ENCODE peak calls at places on chromosomes 13 and 19, in six cellular contexts. I, C, P, B, L and X are unnamed samples.
A peak's percentile ranks its signal among the peaks of the same experiment; 100 is the strongest.

GRCh38 chr13:113110048-113110851 is 4.7 kb downstream of the F7 start:
- DNase-seq in I (peak; percentile 44), C (peak; percentile 39), P (peak; percentile 74), B (peak; percentile 59), L (no peak), X (no peak)

GRCh38 chr19:55687281-55688172 is 12.5 kb downstream of the EPN1 start:
- DNase-seq in I (peak; percentile 91), C (no peak), P (no peak), B (peak; percentile 67), L (no peak), X (no peak)

GRCh38 chr19:20558011-20558410 is 7.6 kb downstream of the ZNF737 start:
- DNase-seq in I (no peak), C (no peak), P (no peak), B (no peak), L (no peak), X (no peak)

GRCh38 chr13:102707465-102707864 is 12.6 kb upstream of the METTL21C start:
- DNase-seq in I (no peak), C (no peak), P (no peak), B (no peak), L (no peak), X (no peak)

GRCh38 chr19:1873524-1874473 is 10.4 kb upstream of the KLF16 start:
- DNase-seq in I (no peak), C (peak; percentile 76), P (no peak), B (peak; percentile 80), L (no peak), X (no peak)

GRCh38 chr13:40589285-40590109 is 76.9 kb downstream of the FOXO1 start:
- DNase-seq in I (no peak), C (no peak), P (no peak), B (no peak), L (peak; percentile 45), X (peak; percentile 27)

GRCh38 chr13:59461411-59461810 is 702.3 kb downstream of the DIAPH3 start:
- DNase-seq in I (no peak), C (no peak), P (no peak), B (no peak), L (no peak), X (no peak)

GRCh38 chr19:42270346-42271044 is 1.4 kb downstream of the CIC start:
- DNase-seq in I (peak; percentile 62), C (peak; percentile 80), P (peak; percentile 82), B (peak; percentile 90), L (no peak), X (peak; percentile 70)

GRCh38 chr13:36038785-36039415 is 92.3 kb downstream of the DCLK1 start:
- DNase-seq in I (no peak), C (no peak), P (no peak), B (no peak), L (no peak), X (no peak)

GRCh38 chr19:49473868-49474544 is at the start of gene FLT3LG:
- DNase-seq in I (peak; percentile 85), C (peak; percentile 76), P (peak; percentile 91), B (peak; percentile 95), L (no peak), X (peak; percentile 56)

GRCh38 chr19:49710372-49710951 is 19.5 kb downstream of the CPT1C start:
- DNase-seq in I (no peak), C (no peak), P (no peak), B (no peak), L (no peak), X (no peak)

GRCh38 chr19:6577410-6578125 is 13.4 kb downstream of the CD70 start:
- DNase-seq in I (no peak), C (no peak), P (no peak), B (no peak), L (no peak), X (no peak)

GRCh38 chr19:41000310-41000737 is 9.2 kb downstream of the CYP2B6 start:
- DNase-seq in I (peak; percentile 64), C (peak; percentile 59), P (no peak), B (no peak), L (no peak), X (no peak)

GRCh38 chr13:85236431-85236830 is 562.8 kb downstream of the SLITRK6 start:
- DNase-seq in I (no peak), C (no peak), P (no peak), B (no peak), L (no peak), X (no peak)

GRCh38 chr13:43077906-43078305 is 54.5 kb downstream of the DNAJC15 start:
- DNase-seq in I (no peak), C (no peak), P (no peak), B (no peak), L (no peak), X (no peak)

GRCh38 chr19:850221-850978 is 1.7 kb upstream of the ELANE start:
- DNase-seq in I (peak; percentile 74), C (peak; percentile 93), P (peak; percentile 95), B (peak; percentile 81), L (peak; percentile 86), X (peak; percentile 81)

GRCh38 chr19:10206226-10206873 is 11.6 kb upstream of the DNMT1 start:
- DNase-seq in I (no peak), C (no peak), P (no peak), B (no peak), L (no peak), X (no peak)

GRCh38 chr13:111265006-111265700 is 55.3 kb upstream of the TEX29 start:
- DNase-seq in I (no peak), C (no peak), P (no peak), B (no peak), L (no peak), X (no peak)

GRCh38 chr13:111262715-111263114 is 57.7 kb upstream of the TEX29 start:
- DNase-seq in I (no peak), C (no peak), P (no peak), B (no peak), L (no peak), X (no peak)

GRCh38 chr13:111262281-111262680 is 58.2 kb upstream of the TEX29 start:
- DNase-seq in I (no peak), C (no peak), P (no peak), B (no peak), L (no peak), X (no peak)

GRCh38 chr13:111265701-111266035 is 54.8 kb upstream of the TEX29 start:
- DNase-seq in I (no peak), C (no peak), P (no peak), B (no peak), L (no peak), X (no peak)

DNA sequence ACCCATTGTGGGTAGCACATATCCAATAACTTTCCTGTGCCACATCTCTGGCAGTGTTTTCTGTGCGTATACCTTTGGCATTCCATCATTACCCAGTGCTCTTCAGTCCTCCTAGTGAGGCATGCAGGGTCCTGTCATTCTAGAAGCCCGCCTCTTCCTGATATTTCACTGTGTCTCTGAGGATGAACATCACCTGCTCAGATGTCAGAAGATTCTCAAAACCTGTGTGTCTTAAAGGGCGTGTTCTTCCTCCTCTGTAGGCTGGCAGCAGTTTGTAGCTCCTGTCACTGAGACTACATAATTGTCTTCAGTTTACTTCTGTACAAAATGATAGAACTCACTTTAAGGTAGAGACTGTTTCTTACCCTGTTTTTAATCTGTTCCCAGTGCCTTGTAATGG is 56.9 kb upstream of the TEX29 start:
- DNase-seq in I (no peak), C (no peak), P (no peak), B (no peak), L (no peak), X (no peak)
- TF ChIP-seq POLR2A in I (no peak), C (no peak), P (no peak), B (no peak), L (no peak), X (no peak)

GRCh38 chr19:18304496-18305312 is 18.2 kb downstream of the LSM4 start:
- DNase-seq in I (peak; percentile 86), C (peak; percentile 87), P (peak; percentile 96), B (peak; percentile 94), L (peak; percentile 78), X (no peak)
- H3K4me3 ChIP-seq in I (peak overlapping the region; percentile 49), C (peak overlapping the region; percentile 21), P (peak overlapping the region; percentile 46), B (peak overlapping the region; percentile 39), L (no peak overlapping the region), X (peak overlapping the region; percentile 2)

DNA sequence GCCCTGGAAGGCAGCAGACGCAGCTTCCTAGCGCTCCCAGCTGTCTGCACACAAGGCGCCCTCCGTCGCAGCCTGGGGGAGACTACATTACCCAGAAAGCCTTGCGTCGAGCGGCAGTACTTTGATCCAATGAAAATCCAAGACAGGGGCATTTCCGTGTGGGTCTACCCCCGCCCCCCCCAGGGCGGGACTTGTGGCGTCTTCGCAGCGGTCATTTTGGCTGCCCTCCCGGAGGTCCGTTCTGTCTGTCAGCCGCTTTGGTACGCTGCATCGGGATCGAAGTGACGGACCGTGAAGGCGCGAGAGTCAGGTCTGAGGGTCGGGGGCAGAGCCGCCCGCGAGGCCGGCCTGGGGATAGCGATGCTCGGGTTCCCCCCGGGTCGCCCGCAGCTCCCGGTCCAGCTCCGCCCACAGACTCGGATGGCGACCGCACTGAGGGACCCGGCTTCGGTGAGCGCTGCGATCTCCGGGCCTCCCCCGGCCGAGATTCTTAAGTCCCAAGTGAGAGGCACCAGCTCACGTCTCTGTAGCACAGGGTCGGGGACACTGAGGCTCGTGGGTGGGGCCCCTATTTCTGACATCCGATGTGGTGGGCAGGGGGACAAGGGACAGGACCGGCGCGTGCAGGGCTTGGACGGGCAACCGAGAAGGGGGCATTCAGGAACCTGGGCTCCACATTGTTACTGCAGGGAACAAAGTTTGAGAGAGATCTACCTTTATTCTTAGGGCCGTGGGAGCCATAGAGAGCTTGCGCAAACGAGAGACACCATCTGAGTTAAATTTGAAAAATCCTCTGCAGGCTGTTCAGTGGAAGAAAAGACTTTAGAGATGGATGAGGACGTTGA is at the start of gene ZNF211:
- DNase-seq in I (peak; percentile 93), C (peak; percentile 95), P (peak; percentile 93), B (peak; percentile 93), L (peak; percentile 89), X (peak; percentile 89)
- TF ChIP-seq CTCF in I (no peak), C (no peak), P (no peak), B (peak; percentile 10), L (no peak), X (peak; percentile 15)

GRCh38 chr19:45406957-45407375 is 522 bp downstream of the POLR1G start:
- DNase-seq in I (no peak), C (no peak), P (no peak), B (no peak), L (no peak), X (no peak)

GRCh38 chr19:45403781-45404556 is 900 bp downstream of the PPP1R13L start:
- DNase-seq in I (peak; percentile 77), C (peak; percentile 67), P (no peak), B (peak; percentile 87), L (peak; percentile 60), X (peak; percentile 66)

GRCh38 chr19:45404557-45405434 is at the start of gene PPP1R13L:
- DNase-seq in I (peak; percentile 93), C (peak; percentile 91), P (peak; percentile 92), B (peak; percentile 88), L (peak; percentile 86), X (peak; percentile 96)

GRCh38 chr19:45406165-45406956 is at the start of gene POLR1G:
- DNase-seq in I (peak; percentile 88), C (peak; percentile 86), P (peak; percentile 91), B (peak; percentile 94), L (peak; percentile 73), X (peak; percentile 75)

DNA sequence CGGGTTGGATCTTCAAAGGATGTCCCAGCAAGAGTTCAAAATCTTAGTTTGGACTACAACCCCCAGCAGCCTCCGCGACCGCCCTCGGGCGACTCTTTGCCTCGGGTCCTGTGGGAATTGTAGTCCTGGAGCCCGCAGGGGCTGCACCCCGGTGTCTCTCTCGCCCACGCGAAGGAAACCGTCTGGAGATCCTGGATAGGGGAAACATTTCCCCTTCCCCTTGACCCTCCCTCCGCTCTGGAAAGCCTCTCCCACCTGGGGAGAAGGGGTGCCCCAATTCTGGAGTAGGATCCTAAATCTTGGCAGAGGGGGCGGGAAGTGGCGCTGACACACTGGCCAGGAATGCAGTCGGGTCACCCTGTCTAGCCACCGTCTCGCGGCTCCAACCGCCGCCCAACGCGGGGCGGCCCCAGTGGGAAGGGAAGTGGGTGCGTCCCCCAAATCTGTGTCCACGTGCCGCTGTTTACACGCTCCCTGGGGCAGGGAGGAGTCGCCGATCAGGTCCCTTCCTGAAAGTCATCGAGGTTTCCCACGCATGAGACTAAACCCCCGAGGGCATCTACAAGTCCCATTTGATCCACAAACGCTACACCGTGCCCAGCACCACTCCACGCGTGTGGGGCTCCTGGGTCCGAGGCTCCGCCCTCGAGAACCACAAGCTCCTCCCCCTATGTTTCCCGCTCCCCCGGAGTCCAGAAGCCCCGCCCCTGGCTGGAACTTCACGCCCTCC is 731 bp upstream of the PPP1R13L start:
- DNase-seq in I (peak; percentile 90), C (peak; percentile 93), P (peak; percentile 95), B (peak; percentile 95), L (peak; percentile 92), X (peak; percentile 92)
- TF ChIP-seq POLR2A in I (no peak), C (peak; percentile 21), P (no peak), B (no peak), L (no peak), X (peak; percentile 17)